ENCODE peak calls at places on chromosomes 2 and 18, in eight cellular contexts. One of them, this sample, is unnamed.

GRCh38 chr2:12106440-12107080 is 360.1 kb downstream of the LPIN1 start:
- DNase-seq in stimulated activated CD8-positive, alpha-beta memory T cell treated with anti-CD3 and anti-CD28 coated beads, Interleukin-7, amount 100 ng/mL, for 24 hours: no peak
- DNase-seq in NCI-H524: no peak
- DNase-seq in amniotic stem cell: peak
- DNase-seq in skeletal muscle cell: peak
- DNase-seq in GM23338: no peak
- DNase-seq in NCI-H460: no peak
- DNase-seq in heart left ventricle: peak
- DNase-seq in this sample: no peak

GRCh38 chr2:196743165-196743564 is 56.3 kb downstream of the GTF3C3 start:
- DNase-seq in skeletal muscle cell: no peak
- DNase-seq in NCI-H460: no peak
- DNase-seq in stimulated activated CD8-positive, alpha-beta memory T cell treated with anti-CD3 and anti-CD28 coated beads, Interleukin-7, amount 100 ng/mL, for 24 hours: no peak
- DNase-seq in NCI-H524: no peak
- DNase-seq in amniotic stem cell: no peak
- DNase-seq in heart left ventricle: no peak
- DNase-seq in GM23338: peak
- DNase-seq in this sample: no peak

GRCh38 chr18:41714872-41715271 is 240.2 kb upstream of the PIK3C3 start:
- DNase-seq in skeletal muscle cell: no peak
- DNase-seq in heart left ventricle: no peak
- DNase-seq in NCI-H460: no peak
- DNase-seq in NCI-H524: peak
- DNase-seq in stimulated activated CD8-positive, alpha-beta memory T cell treated with anti-CD3 and anti-CD28 coated beads, Interleukin-7, amount 100 ng/mL, for 24 hours: no peak
- DNase-seq in GM23338: no peak
- DNase-seq in amniotic stem cell: no peak
- DNase-seq in this sample: no peak

GRCh38 chr2:173033080-173033479 is 42.6 kb upstream of the MAP3K20 start:
- DNase-seq in GM23338: no peak
- DNase-seq in NCI-H524: no peak
- DNase-seq in heart left ventricle: no peak
- DNase-seq in skeletal muscle cell: no peak
- DNase-seq in stimulated activated CD8-positive, alpha-beta memory T cell treated with anti-CD3 and anti-CD28 coated beads, Interleukin-7, amount 100 ng/mL, for 24 hours: no peak
- DNase-seq in NCI-H460: no peak
- DNase-seq in amniotic stem cell: no peak
- DNase-seq in this sample: no peak

GRCh38 chr2:692767-693166 is 15.6 kb upstream of the TMEM18 start:
- DNase-seq in stimulated activated CD8-positive, alpha-beta memory T cell treated with anti-CD3 and anti-CD28 coated beads, Interleukin-7, amount 100 ng/mL, for 24 hours: no peak
- DNase-seq in skeletal muscle cell: no peak
- DNase-seq in heart left ventricle: no peak
- DNase-seq in NCI-H524: no peak
- DNase-seq in GM23338: no peak
- DNase-seq in amniotic stem cell: no peak
- DNase-seq in NCI-H460: no peak
- DNase-seq in this sample: no peak

GRCh38 chr2:169038338-169038757 is 7.2 kb upstream of the ABCB11 start:
- DNase-seq in amniotic stem cell: no peak
- DNase-seq in heart left ventricle: no peak
- DNase-seq in NCI-H460: no peak
- DNase-seq in skeletal muscle cell: peak
- DNase-seq in GM23338: no peak
- DNase-seq in stimulated activated CD8-positive, alpha-beta memory T cell treated with anti-CD3 and anti-CD28 coated beads, Interleukin-7, amount 100 ng/mL, for 24 hours: no peak
- DNase-seq in NCI-H524: no peak
- DNase-seq in this sample: no peak

GRCh38 chr2:80247339-80247738 is 57.2 kb downstream of the LRRTM1 start:
- DNase-seq in skeletal muscle cell: no peak
- DNase-seq in heart left ventricle: no peak
- DNase-seq in NCI-H460: no peak
- DNase-seq in amniotic stem cell: no peak
- DNase-seq in GM23338: no peak
- DNase-seq in stimulated activated CD8-positive, alpha-beta memory T cell treated with anti-CD3 and anti-CD28 coated beads, Interleukin-7, amount 100 ng/mL, for 24 hours: no peak
- DNase-seq in NCI-H524: no peak
- DNase-seq in this sample: no peak

GRCh38 chr18:24189007-24189528 is 50.2 kb downstream of the CABYR start:
- DNase-seq in GM23338: no peak
- DNase-seq in NCI-H524: no peak
- DNase-seq in NCI-H460: no peak
- DNase-seq in skeletal muscle cell: no peak
- DNase-seq in stimulated activated CD8-positive, alpha-beta memory T cell treated with anti-CD3 and anti-CD28 coated beads, Interleukin-7, amount 100 ng/mL, for 24 hours: no peak
- DNase-seq in amniotic stem cell: no peak
- DNase-seq in heart left ventricle: no peak
- DNase-seq in this sample: no peak

GRCh38 chr2:231646471-231646870 is 53.8 kb downstream of the TEX44 start:
- DNase-seq in GM23338: peak
- DNase-seq in NCI-H524: no peak
- DNase-seq in stimulated activated CD8-positive, alpha-beta memory T cell treated with anti-CD3 and anti-CD28 coated beads, Interleukin-7, amount 100 ng/mL, for 24 hours: no peak
- DNase-seq in heart left ventricle: no peak
- DNase-seq in amniotic stem cell: no peak
- DNase-seq in skeletal muscle cell: no peak
- DNase-seq in NCI-H460: no peak
- DNase-seq in this sample: peak